ENCODE peak calls at places on chromosomes 3 and 15, in seven cellular contexts. G, A, D, W, C, Z and V are unnamed samples.

GRCh38 chr3:48225587-48225986 is 2.3 kb downstream of the CAMP start:
- DNase-seq in A (no peak), W (no peak), Z (no peak), D (no peak), C (no peak), G (no peak), V (no peak)

GRCh38 chr15:100919481-100920405 is 586 bp downstream of the LRRK1 start:
- DNase-seq in D (no peak), C (peak; percentile 57), G (no peak), W (no peak), A (peak; percentile 45), Z (peak; percentile 19), V (peak; percentile 77)

GRCh38 chr3:33787328-33788009 is 11.0 kb upstream of the PDCD6IP start:
- DNase-seq in D (no peak), Z (peak; percentile 72), W (peak; percentile 38), G (peak; percentile 83), A (peak; percentile 71), C (peak; percentile 52), V (no peak)

GRCh38 chr15:67917037-67917436 is 77.2 kb upstream of the RNU6-1 start:
- DNase-seq in W (no peak), C (peak; percentile 80), A (peak; percentile 35), Z (no peak), G (no peak), D (peak; percentile 57), V (no peak)

GRCh38 chr3:184982058-184982457 is 170.1 kb downstream of the VPS8 start:
- DNase-seq in Z (no peak), W (no peak), D (no peak), C (no peak), A (no peak), G (no peak), V (no peak)

GRCh38 chr3:146817705-146818104 is 212.6 kb upstream of the PLSCR5 start:
- DNase-seq in Z (peak; percentile 16), C (no peak), W (no peak), D (no peak), G (peak; percentile 45), A (peak; percentile 15), V (no peak)

GRCh38 chr3:160758929-160759577 is 3.0 kb downstream of the PPM1L start:
- DNase-seq in W (no peak), C (no peak), D (no peak), A (no peak), Z (no peak), G (no peak), V (no peak)

GRCh38 chr15:92715753-92716152 is 60.2 kb upstream of the FAM174B start:
- DNase-seq in G (peak; percentile 55), C (no peak), A (no peak), W (no peak), Z (peak; percentile 37), D (no peak), V (no peak)

GRCh38 chr3:58004972-58005371 is 3.2 kb upstream of the FLNB start:
- DNase-seq in W (no peak), Z (peak; percentile 91), D (no peak), C (no peak), A (peak; percentile 83), G (no peak), V (peak; percentile 88)

GRCh38 chr3:73685061-73685460 is 60.3 kb upstream of the PDZRN3 start:
- DNase-seq in D (no peak), W (no peak), C (no peak), G (no peak), Z (no peak), A (no peak), V (no peak)

GRCh38 chr3:194296448-194296831 is 54.7 kb downstream of the CPN2 start:
- DNase-seq in A (peak; percentile 97), C (peak; percentile 74), Z (peak; percentile 50), D (no peak), G (peak; percentile 94), W (no peak), V (peak; percentile 62)

GRCh38 chr3:12369029-12369428 is 80.2 kb downstream of the PPARG start:
- DNase-seq in G (no peak), Z (no peak), D (no peak), W (no peak), C (no peak), A (no peak), V (no peak)

GRCh38 chr3:174125267-174125844 is 727.8 kb downstream of the NLGN1 start:
- DNase-seq in G (peak; percentile 43), A (peak; percentile 57), Z (peak; percentile 65), W (no peak), D (no peak), C (no peak), V (no peak)

GRCh38 chr3:126349611-126350501 is 7.4 kb downstream of the KLF15 start:
- DNase-seq in W (no peak), A (no peak), D (no peak), C (peak; percentile 31), Z (no peak), G (no peak), V (peak; percentile 52)

GRCh38 chr15:27486676-27487290 is 515.8 kb downstream of the GABRG3 start:
- DNase-seq in W (no peak), C (no peak), Z (no peak), D (no peak), G (no peak), A (no peak), V (no peak)

GRCh38 chr15:61831505-61831921 is 228.7 kb downstream of the VPS13C start:
- DNase-seq in Z (no peak), D (no peak), W (no peak), C (no peak), A (no peak), G (no peak), V (no peak)

GRCh38 chr15:76235186-76235826 is 76.0 kb downstream of the ETFA start:
- DNase-seq in D (no peak), Z (peak; percentile 53), G (peak; percentile 71), A (peak; percentile 42), C (no peak), W (no peak), V (no peak)

GRCh38 chr15:43127752-43128151 is 5.6 kb upstream of the TMEM62 start:
- DNase-seq in Z (no peak), G (no peak), C (no peak), D (no peak), A (no peak), W (no peak), V (no peak)

GRCh38 chr3:12829404-12829803 is 12.0 kb downstream of the RPL32 start:
- DNase-seq in Z (no peak), D (no peak), A (no peak), G (no peak), C (no peak), W (no peak), V (no peak)

GRCh38 chr15:78991476-78991875 is 46.6 kb upstream of the CTSH start:
- DNase-seq in D (no peak), C (peak; percentile 38), G (no peak), A (no peak), W (no peak), Z (peak; percentile 56), V (no peak)

GRCh38 chr15:84816694-84817460 is at the start of gene ALPK3:
- DNase-seq in D (peak; percentile 83), C (peak; percentile 81), A (no peak), G (no peak), W (no peak), Z (no peak), V (peak; percentile 73)

GRCh38 chr3:145191543-145191942 is 969.4 kb downstream of the PLOD2 start:
- DNase-seq in W (no peak), G (peak; percentile 55), C (no peak), D (no peak), Z (no peak), A (no peak), V (no peak)

GRCh38 chr15:75233504-75234190 is 24.5 kb upstream of the GOLGA6C start:
- DNase-seq in Z (no peak), A (no peak), C (no peak), G (no peak), W (no peak), D (no peak), V (peak; percentile 76)

GRCh38 chr3:126129408-126129891 is 45.5 kb upstream of the SLC41A3 start:
- DNase-seq in W (no peak), A (peak; percentile 95), D (peak; percentile 54), Z (peak; percentile 9), C (peak; percentile 47), G (peak; percentile 28), V (peak; percentile 57)

GRCh38 chr3:44965165-44965564 is 10.8 kb downstream of the ZDHHC3 start:
- DNase-seq in Z (no peak), G (no peak), A (no peak), W (no peak), D (no peak), C (no peak), V (no peak)

GRCh38 chr3:28835751-28836150 is 445.1 kb upstream of the RBMS3 start:
- DNase-seq in G (no peak), W (no peak), C (peak; percentile 57), Z (peak; percentile 1), A (peak; percentile 29), D (peak; percentile 39), V (no peak)

GRCh38 chr15:29183071-29183831 is 86.4 kb downstream of the NSMCE3 start:
- DNase-seq in D (no peak), G (no peak), A (no peak), W (no peak), Z (no peak), C (no peak), V (no peak)

GRCh38 chr15:45105586-45105985 is 8.4 kb downstream of the DUOX2 start:
- DNase-seq in G (no peak), W (no peak), D (no peak), A (no peak), C (no peak), Z (no peak), V (peak; percentile 67)

GRCh38 chr15:31434418-31435255 is 108.0 kb downstream of the KLF13 start:
- DNase-seq in D (peak; percentile 81), Z (peak; percentile 93), W (peak; percentile 82), A (peak; percentile 68), G (peak; percentile 92), C (peak; percentile 75), V (no peak)

GRCh38 chr15:43168192-43169107 is 16.8 kb upstream of the CCNDBP1 start:
- DNase-seq in C (no peak), G (peak; percentile 27), Z (peak; percentile 81), A (peak; percentile 96), W (no peak), D (no peak), V (no peak)

GRCh38 chr15:58566029-58566428 is 134.2 kb downstream of the LIPC start:
- DNase-seq in G (no peak), D (no peak), W (no peak), C (no peak), Z (no peak), A (no peak), V (no peak)